ENCODE peak calls at places on chromosomes 1 and 21, in four cellular contexts. Z is A549, J is K562, Q is HepG2. Y is an unnamed sample.

GRCh38 chr21:45892156-45892919 is 89.2 kb upstream of the COL6A1 start:
- DNase-seq in J (no peak), Q (no peak), Z (no peak), Y (no peak)

GRCh38 chr1:206690516-206690915 is 5.8 kb downstream of the MAPKAPK2 start:
- DNase-seq in Q (no peak), Z (no peak), J (peak; percentile 15), Y (no peak)

GRCh38 chr1:31785020-31785946 is 21.1 kb upstream of the ADGRB2 start:
- DNase-seq in J (no peak), Z (no peak), Q (no peak), Y (no peak)

GRCh38 chr1:117061986-117062415 is 1.9 kb downstream of the TTF2 start:
- DNase-seq in Q (no peak), J (no peak), Z (no peak), Y (peak; percentile 69)

GRCh38 chr21:45309541-45310381 is 22.1 kb upstream of the POFUT2 start:
- DNase-seq in Q (no peak), J (no peak), Z (no peak), Y (no peak)

GRCh38 chr1:64861611-64862010 is 104.7 kb downstream of the JAK1 start:
- DNase-seq in Q (peak; percentile 31), Z (no peak), J (no peak), Y (no peak)

GRCh38 chr21:34204481-34205439 is 131.4 kb downstream of the MRPS6 start:
- DNase-seq in Z (no peak), Q (no peak), J (no peak), Y (no peak)

GRCh38 chr1:7902478-7903084 is 38.1 kb downstream of the TNFRSF9 start:
- DNase-seq in Z (peak; percentile 71), Q (peak; percentile 27), J (peak; percentile 84), Y (no peak)

GRCh38 chr1:195188821-195189220 is 1419.4 kb downstream of the KCNT2 start:
- DNase-seq in Q (no peak), Z (no peak), J (no peak), Y (no peak)

GRCh38 chr1:167899253-167899681 is 14.7 kb downstream of the ADCY10 start:
- DNase-seq in J (no peak), Z (no peak), Q (no peak), Y (peak; percentile 55)

GRCh38 chr1:4628992-4629391 is 25.4 kb upstream of the AJAP1 start:
- DNase-seq in Q (no peak), Z (no peak), J (no peak), Y (no peak)

GRCh38 chr1:21324368-21325137 is 34.3 kb upstream of the ECE1 start:
- DNase-seq in Z (peak; percentile 77), Q (no peak), J (peak; percentile 68), Y (peak; percentile 41)

GRCh38 chr1:242886137-242886536 is 361.6 kb upstream of the PLD5 start:
- DNase-seq in Z (no peak), J (no peak), Q (peak; percentile 15), Y (no peak)

GRCh38 chr1:53376742-53377437 is 49.0 kb upstream of the LRP8 start:
- DNase-seq in J (no peak), Z (no peak), Q (no peak), Y (no peak)

GRCh38 chr1:116298746-116299145 is 74.3 kb upstream of the ATP1A1 start:
- DNase-seq in Z (no peak), J (no peak), Q (no peak), Y (no peak)

GRCh38 chr1:161071886-161072371 is 2.2 kb upstream of the ARHGAP30 start:
- DNase-seq in J (peak; percentile 77), Z (peak; percentile 72), Q (peak; percentile 68), Y (no peak)

GRCh38 chr1:224805889-224806288 is 123.6 kb upstream of the DNAH14 start:
- DNase-seq in Z (no peak), Q (no peak), J (no peak), Y (no peak)

GRCh38 chr1:187477103-187477502 is 648.4 kb downstream of the PLA2G4A start:
- DNase-seq in Q (no peak), Z (no peak), J (no peak), Y (no peak)

GRCh38 chr1:31434101-31434871 is 21.3 kb downstream of the SERINC2 start:
- DNase-seq in Q (peak; percentile 83), J (no peak), Z (no peak), Y (no peak)

GRCh38 chr1:3712573-3713535 is 39.4 kb upstream of the CCDC27 start:
- DNase-seq in J (no peak), Q (no peak), Z (no peak), Y (no peak)

GRCh38 chr1:39167632-39168209 is 36.8 kb upstream of the MACF1 start:
- DNase-seq in Q (peak; percentile 83), J (peak; percentile 93), Z (no peak), Y (no peak)

GRCh38 chr1:234969630-234970370 is 158.8 kb downstream of the TOMM20 start:
- DNase-seq in Z (no peak), J (no peak), Q (no peak), Y (no peak)

GRCh38 chr1:200034821-200035396 is 7.4 kb downstream of the NR5A2 start:
- DNase-seq in Q (no peak), J (peak; percentile 36), Z (no peak), Y (no peak)

GRCh38 chr1:64584479-64584878 is 114.5 kb downstream of the CACHD1 start:
- DNase-seq in Q (no peak), J (no peak), Z (no peak), Y (no peak)

GRCh38 chr1:94759188-94759587 is 61.0 kb upstream of the SLC44A3 start:
- DNase-seq in J (no peak), Z (no peak), Q (peak; percentile 86), Y (no peak)

GRCh38 chr1:109942434-109942833 is 31.8 kb downstream of the CSF1 start:
- DNase-seq in Z (no peak), Q (no peak), J (no peak), Y (no peak)

GRCh38 chr1:207069059-207069458 is 16.0 kb downstream of the PFKFB2 start:
- DNase-seq in J (no peak), Q (no peak), Z (no peak), Y (no peak)

GRCh38 chr1:243748706-243749283 is 101.2 kb downstream of the AKT3 start:
- DNase-seq in J (peak; percentile 55), Z (peak; percentile 72), Q (peak; percentile 49), Y (peak; percentile 28)

DNA sequence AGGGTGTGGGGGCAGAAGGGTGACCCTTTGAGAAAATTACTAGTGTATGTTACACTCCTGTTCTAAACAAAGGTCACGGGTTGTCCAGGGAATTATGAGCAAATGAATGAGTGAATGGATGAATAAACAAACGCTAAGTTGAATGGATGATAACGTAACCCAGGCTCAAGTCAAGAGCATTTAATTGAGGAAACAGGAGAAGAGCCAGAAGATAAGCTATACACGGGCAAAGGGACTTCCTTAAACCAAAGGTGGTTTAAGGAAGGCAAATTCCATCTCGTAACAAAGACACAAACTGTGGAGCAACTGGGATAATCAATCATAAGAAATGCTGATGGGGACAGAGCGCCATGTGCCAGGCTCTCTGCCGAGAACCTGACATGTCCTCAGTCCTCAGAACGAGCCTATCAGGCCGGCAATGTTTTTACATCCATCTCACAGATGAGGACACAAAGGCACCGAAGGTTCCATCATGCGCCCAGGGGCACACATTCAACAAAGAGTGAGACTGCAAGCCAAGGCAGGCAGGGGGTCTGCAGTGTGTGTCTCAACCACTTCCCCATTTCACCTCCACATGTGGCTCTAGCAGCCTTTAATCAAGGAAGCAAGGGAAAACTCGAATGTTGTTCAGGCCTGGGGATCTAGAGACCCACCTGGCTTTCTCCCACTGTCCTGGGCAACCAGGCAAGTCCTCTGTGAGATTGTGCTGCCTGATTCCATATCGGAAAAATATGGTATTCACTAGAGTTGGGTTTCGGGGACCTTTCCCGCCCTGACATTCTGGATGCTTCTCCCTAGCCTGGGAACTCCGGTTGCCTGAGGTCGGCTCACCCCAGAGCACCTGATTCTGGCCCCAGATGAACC is 126.8 kb upstream of the EDN2 start:
- DNase-seq in Z (no peak), Q (no peak), J (no peak), Y (no peak)
- TF ChIP-seq POLR2AphosphoS2 in Z (no peak), Q (no peak), J (no peak), Y (no peak)

DNA sequence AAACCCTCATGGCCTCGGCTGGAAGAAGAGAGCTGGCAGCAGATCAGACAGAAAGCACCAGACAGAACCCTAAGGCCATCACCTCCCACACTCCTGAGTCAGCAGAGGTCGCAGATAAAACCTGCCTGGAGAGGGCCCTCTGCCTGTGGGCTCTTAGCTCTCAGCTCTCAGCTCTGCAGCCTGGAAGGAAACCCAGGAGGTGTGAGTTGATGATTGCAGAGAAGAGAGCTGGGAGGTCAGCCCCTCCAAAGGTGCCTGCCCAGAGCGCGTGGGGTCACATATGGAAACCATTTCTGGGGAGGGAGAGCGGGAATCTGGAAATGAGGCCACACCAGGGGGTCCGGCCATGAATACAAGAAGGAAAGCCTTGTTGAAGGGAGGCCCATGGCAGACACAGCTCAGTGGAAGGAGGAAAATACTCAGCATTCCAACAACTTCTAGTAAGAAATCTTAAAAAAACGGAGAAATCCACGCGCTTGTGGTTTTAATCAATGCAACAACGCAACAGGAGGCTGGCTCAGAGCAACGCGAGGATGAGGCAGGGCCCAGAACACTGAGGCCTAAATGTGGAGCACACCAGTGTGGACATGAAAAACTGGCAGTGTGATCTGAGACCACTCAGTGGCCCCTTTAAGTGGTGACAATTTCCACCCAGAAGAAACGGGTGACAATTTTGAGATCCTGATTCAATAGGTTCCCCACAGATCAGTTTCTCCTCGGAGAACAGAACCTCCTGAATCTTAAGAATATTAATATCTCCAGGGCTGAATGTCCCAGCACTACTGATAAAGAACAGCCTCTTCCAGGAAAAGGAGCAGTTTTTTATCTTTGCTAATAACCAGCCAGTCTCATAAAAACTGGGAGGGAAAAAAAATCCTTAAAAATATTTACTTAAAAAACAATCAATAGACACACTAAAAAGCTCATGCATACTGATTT is 45.7 kb downstream of the PSMG1 start:
- DNase-seq in J (no peak), Z (peak; percentile 28), Q (peak; percentile 43), Y (no peak)
- TF ChIP-seq POLR2AphosphoS2 in J (no peak), Z (no peak), Q (no peak), Y (no peak)

DNA sequence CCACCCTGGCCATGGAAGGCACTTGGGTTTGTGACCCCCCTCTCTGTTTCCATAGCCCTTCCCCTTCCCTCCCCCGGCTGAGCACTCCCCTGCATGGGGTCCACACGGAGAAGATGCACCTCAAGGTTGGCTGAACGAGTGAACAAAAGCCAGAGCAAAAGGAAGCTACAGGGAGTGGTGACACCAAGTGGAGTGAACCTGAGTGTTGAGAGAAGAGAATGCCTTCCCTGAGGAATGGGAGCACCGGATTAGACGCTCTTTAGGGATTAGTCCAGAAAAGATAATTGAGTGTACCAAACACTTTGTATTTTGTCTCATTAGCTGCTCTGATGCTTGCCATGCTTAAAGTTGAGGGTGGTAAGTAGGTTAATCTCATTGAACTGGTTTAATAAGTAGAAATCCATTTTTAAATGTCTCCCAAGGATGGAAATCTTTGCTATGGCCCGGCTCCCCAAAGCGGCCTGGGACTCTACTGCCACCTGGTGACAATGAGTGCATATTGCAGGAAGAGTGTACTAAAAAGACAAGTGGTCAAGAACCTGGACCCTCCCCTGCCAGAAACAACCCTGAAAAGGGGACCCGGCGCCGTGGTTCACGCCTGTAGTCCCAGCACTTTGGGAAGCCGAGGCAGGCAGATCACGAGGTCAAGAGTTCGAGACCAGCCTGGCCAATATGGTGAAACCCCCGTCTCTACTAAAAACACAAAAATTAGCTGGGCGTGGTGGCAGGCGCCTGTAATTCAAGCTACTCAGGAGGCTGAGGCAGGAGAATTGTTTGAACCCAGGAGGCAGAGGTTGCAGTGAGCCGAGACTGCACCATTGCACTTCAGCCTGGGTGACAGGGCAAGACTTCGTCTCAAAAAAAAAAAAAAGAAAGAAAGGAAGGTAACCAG is 150.6 kb upstream of the ZC3H12A start:
- DNase-seq in J (peak; percentile 88), Q (peak; percentile 33), Z (peak; percentile 36), Y (no peak)
- TF ChIP-seq POLR2AphosphoS2 in J (no peak), Q (no peak), Z (no peak), Y (no peak)

DNA sequence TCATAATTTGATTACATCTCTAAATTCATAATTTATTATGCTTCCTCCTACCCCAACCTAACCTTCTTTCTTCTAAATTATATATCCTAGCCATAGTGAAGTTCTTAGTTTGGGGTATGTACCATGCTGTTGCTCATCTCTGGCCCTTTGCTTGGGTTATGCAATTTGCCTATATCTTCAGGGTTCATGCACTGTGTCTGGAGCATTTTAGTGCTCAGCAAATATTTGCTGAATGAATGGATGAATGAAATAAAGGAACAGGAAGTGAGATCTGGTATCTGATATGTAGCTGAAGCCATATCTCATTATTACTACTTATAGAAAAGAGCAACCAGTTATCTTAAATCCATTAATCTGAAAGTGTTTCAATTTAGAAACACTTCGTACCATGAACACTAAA is 137.6 kb downstream of the GPATCH2 start:
- DNase-seq in Z (no peak), J (no peak), Q (no peak), Y (no peak)
- TF ChIP-seq POLR2AphosphoS2 in Z (no peak), J (no peak), Q (no peak), Y (no peak)

Y was measured in GM12878.